ENCODE peak calls at places on chromosomes 13 and 19, in eight cellular contexts. U is mesenchymal stem cell; O is CD8-positive, alpha-beta memory T cell; B is endodermal cell; W is Caco-2; Y is tibial nerve; I is IMR-90; R is upper lobe of left lung. F is an unnamed sample.

GRCh38 chr19:49398931-49399330 is 10.9 kb downstream of the KASH5 start:
- DNase-seq in B (peak; percentile 44), R (no peak), U (no peak), W (no peak), I (no peak), Y (no peak), O (no peak), F (no peak)

GRCh38 chr13:104473936-104474335 is 1407.7 kb upstream of the SLC10A2 start:
- DNase-seq in U (no peak), I (no peak), B (no peak), R (no peak), O (no peak), W (no peak), Y (no peak), F (no peak)

GRCh38 chr19:13334801-13335481 is 171.3 kb downstream of the CACNA1A start:
- DNase-seq in R (no peak), I (no peak), O (no peak), W (no peak), Y (no peak), B (no peak), U (no peak), F (no peak)

GRCh38 chr13:44373601-44374347 is at the start of gene SERP2:
- DNase-seq in Y (no peak), I (no peak), B (peak; percentile 91), R (peak; percentile 84), W (no peak), U (no peak), O (no peak), F (peak; percentile 84)

GRCh38 chr13:57264965-57265364 is 98.0 kb downstream of the PRR20E start:
- DNase-seq in R (no peak), I (no peak), Y (no peak), U (no peak), O (no peak), W (no peak), B (no peak), F (peak; percentile 3)

GRCh38 chr19:43780706-43781525 is at the start of gene KCNN4:
- DNase-seq in R (peak; percentile 79), W (no peak), B (no peak), U (peak; percentile 48), Y (no peak), O (peak; percentile 39), I (peak; percentile 67), F (no peak)

GRCh38 chr19:18317998-18318800 is 4.7 kb downstream of the LSM4 start:
- DNase-seq in R (peak; percentile 72), W (no peak), O (peak; percentile 50), U (no peak), I (no peak), Y (no peak), B (no peak), F (no peak)

GRCh38 chr19:34319785-34320184 is 45.2 kb upstream of the GPI start:
- DNase-seq in U (no peak), W (no peak), Y (no peak), O (no peak), B (no peak), R (no peak), I (peak; percentile 80), F (no peak)

GRCh38 chr19:34985249-34986022 is 14.7 kb upstream of the GRAMD1A start:
- DNase-seq in O (no peak), I (peak; percentile 24), U (no peak), B (peak; percentile 63), R (no peak), W (no peak), Y (no peak), F (peak; percentile 38)

GRCh38 chr13:59176775-59177174 is 987.0 kb downstream of the DIAPH3 start:
- DNase-seq in O (no peak), Y (no peak), W (no peak), U (no peak), I (no peak), B (peak; percentile 49), R (no peak), F (no peak)

GRCh38 chr13:86585826-86586225 is 786.6 kb upstream of the SLITRK6 start:
- DNase-seq in O (no peak), Y (no peak), U (peak; percentile 81), R (no peak), B (no peak), W (no peak), I (peak; percentile 93), F (no peak)

GRCh38 chr19:34126966-34127365 is 45.3 kb upstream of the LSM14A start:
- DNase-seq in U (no peak), B (no peak), R (peak; percentile 54), W (no peak), I (no peak), O (no peak), Y (no peak), F (no peak)

GRCh38 chr13:75512253-75512652 is 25.4 kb downstream of the COMMD6 start:
- DNase-seq in Y (no peak), U (peak; percentile 26), W (no peak), B (no peak), O (no peak), R (no peak), I (no peak), F (no peak)

GRCh38 chr13:99528547-99528946 is 27.3 kb downstream of the TM9SF2 start:
- DNase-seq in W (no peak), B (no peak), O (peak; percentile 26), I (no peak), R (no peak), U (no peak), Y (no peak), F (peak; percentile 8)

GRCh38 chr13:111947026-111947810 is 119.7 kb upstream of the SOX1 start:
- DNase-seq in U (no peak), B (no peak), O (no peak), W (no peak), Y (no peak), I (no peak), R (no peak), F (no peak)

GRCh38 chr19:17475541-17476115 is 5.3 kb downstream of the SLC27A1 start:
- DNase-seq in R (no peak), U (peak; percentile 12), W (no peak), O (no peak), B (no peak), Y (peak; percentile 60), I (peak; percentile 61), F (no peak)

GRCh38 chr13:43374621-43375020 is 351.2 kb downstream of the DNAJC15 start:
- DNase-seq in R (no peak), B (no peak), I (peak; percentile 64), Y (no peak), U (peak; percentile 37), O (no peak), W (no peak), F (no peak)

GRCh38 chr19:29520390-29520789 is 5.4 kb upstream of the VSTM2B start:
- DNase-seq in W (no peak), R (peak; percentile 44), U (no peak), I (no peak), Y (no peak), B (no peak), O (no peak), F (no peak)

GRCh38 chr13:51380269-51380668 is 40.8 kb downstream of the SERPINE3 start:
- DNase-seq in B (no peak), I (peak; percentile 16), Y (no peak), R (no peak), O (no peak), W (no peak), U (no peak), F (no peak)

DNA sequence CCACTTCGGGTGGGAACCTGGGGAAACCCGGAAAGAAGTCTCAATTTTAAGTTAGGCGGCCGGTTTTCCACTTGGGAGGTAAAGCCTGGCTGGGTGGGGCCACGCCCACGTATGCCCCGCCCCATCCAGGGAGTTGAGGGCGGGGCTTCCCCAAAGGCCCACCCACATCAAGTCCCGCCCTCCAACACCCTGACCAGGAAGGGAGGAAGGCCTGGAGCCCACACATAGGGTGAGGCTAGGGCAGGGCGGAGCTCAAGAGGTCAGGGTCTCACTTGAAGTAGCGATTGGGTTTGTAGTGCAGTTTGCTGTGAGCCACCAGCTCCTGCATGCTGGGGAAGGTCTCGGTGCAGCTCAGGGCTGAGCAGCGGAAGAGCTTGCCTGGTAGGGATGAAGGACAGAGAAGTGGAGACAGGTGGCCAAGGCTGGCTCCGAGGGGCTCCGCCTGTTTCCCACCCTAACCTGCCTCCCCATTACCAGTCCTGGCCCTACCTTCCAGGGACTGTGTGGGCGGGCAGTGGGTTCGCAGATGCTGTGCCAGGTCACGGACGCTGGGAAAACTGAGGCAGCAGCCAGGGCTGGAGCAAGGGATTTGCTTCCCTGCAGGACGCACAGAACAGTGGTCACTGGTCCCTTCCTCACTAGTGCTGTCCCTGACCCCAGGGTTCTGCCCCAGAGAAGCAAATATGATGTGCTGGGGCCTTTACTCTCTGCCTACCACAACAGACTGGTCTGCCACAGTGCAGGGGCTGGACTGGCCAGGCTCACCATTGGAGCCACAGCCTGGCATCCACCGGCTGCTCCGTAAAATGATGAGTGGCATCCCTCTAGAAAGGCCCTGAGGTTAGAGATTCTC is 1.6 kb downstream of the ZNF414 start:
- DNase-seq in Y (no peak), B (peak; percentile 84), O (no peak), W (peak; percentile 61), R (peak; percentile 72), U (no peak), I (no peak), F (peak; percentile 33)
- H3K4me3 ChIP-seq in Y (no peak overlapping the region), B (peak overlapping the region; percentile 82), O (no peak overlapping the region), W (peak overlapping the region; percentile 86), R (peak overlapping the region; percentile 77), U (peak overlapping the region; percentile 76), I (no peak overlapping the region), F (no peak overlapping the region)

GRCh38 chr19:15424121-15424520 is 5.3 kb upstream of the AKAP8L start:
- DNase-seq in O (no peak), I (no peak), U (no peak), B (no peak), W (no peak), Y (no peak), R (peak; percentile 44), F (no peak)
- H3K36me3 ChIP-seq in O (peaks cover 22% of the 10 kb centered on the region), I (peaks cover 61% of the 10 kb centered on the region), U (peaks cover 68% of the 10 kb centered on the region), B (peaks cover 37% of the 10 kb centered on the region), W (peaks cover 3% of the 10 kb centered on the region), Y (peaks cover 80% of the 10 kb centered on the region), R (peaks cover 12% of the 10 kb centered on the region), F (peaks cover 5% of the 10 kb centered on the region)

GRCh38 chr19:11355160-11356073 is at the start of gene PLPPR2:
- DNase-seq in Y (peak; percentile 96), W (peak; percentile 91), O (peak; percentile 74), R (peak; percentile 97), U (peak; percentile 91), B (peak; percentile 98), I (peak; percentile 81), F (peak; percentile 96)
- H3K4me3 ChIP-seq in Y (peak within 1 kb of the TSS; percentile 62), W (peak within 1 kb of the TSS; percentile 60), O (peak within 1 kb of the TSS; percentile 3), R (peak within 1 kb of the TSS; percentile 67), U (peak within 1 kb of the TSS; percentile 98), B (peak within 1 kb of the TSS; percentile 71), I (peak within 1 kb of the TSS; percentile 85), F (peak within 1 kb of the TSS; percentile 47)

DNA sequence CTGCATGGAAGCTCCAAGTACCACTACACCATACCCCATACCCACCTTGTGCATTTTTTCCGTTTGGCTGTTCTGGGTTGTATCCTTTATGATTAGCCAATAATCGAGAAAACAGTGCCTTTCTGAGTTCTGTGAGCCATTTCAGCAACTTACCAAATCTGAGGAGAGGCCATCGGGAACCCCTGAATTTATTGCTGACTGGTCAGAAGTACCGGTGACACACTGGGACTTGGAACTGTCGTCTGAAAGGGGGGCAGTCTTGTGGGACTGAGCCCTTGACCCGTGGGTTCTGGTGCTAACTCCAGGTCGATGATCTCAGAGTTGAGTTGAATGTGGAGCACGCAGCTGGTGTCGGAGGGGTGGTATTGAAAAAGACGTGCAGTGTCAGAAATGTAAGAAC is 15.0 kb downstream of the UPF3A start:
- DNase-seq in Y (no peak), O (no peak), B (no peak), W (no peak), I (no peak), U (no peak), R (no peak), F (no peak)
- H3K36me3 ChIP-seq in Y (peaks cover 87% of the 10 kb centered on the region), O (peaks cover 11% of the 10 kb centered on the region), B (peaks cover 63% of the 10 kb centered on the region), W (no peaks in the 10 kb centered on the region), I (peaks cover 35% of the 10 kb centered on the region), U (peaks cover 54% of the 10 kb centered on the region), R (peaks cover 23% of the 10 kb centered on the region), F (no peaks in the 10 kb centered on the region)

GRCh38 chr19:15430526-15431120 is 11.8 kb upstream of the AKAP8L start:
- DNase-seq in W (no peak), I (no peak), R (no peak), Y (no peak), O (no peak), B (no peak), U (no peak), F (no peak)
- H3K4me3 ChIP-seq in W (no peak overlapping the region), I (no peak overlapping the region), R (peak overlapping the region; percentile 99), Y (no peak overlapping the region), O (no peak overlapping the region), B (peak overlapping the region; percentile 94), U (peak overlapping the region; percentile 84), F (no peak overlapping the region)

F was measured in neural progenitor cell.